ENCODE peak calls at places on chromosomes 13 and 19, in seven cellular contexts. U is progenitor cell of endocrine pancreas; L is retina; A is stimulated activated CD4-positive, alpha-beta T cell treated with anti-CD3 and anti-CD28 coated beads, Interleukin-15, amount 100 ng/mL, for 1 hour; O is uterus; K is cardiac muscle cell; V is iPS-NIHi11. Z is an unnamed sample.

GRCh38 chr13:33070713-33071112 is 54.5 kb downstream of the KL start:
- DNase-seq in K (no peak), O (no peak), U (no peak), L (no peak), A (no peak), V (no peak), Z (no peak)

GRCh38 chr13:23321534-23322241 is 111.8 kb downstream of the SACS start:
- DNase-seq in L (no peak), V (no peak), A (no peak), K (no peak), O (peak), U (no peak), Z (peak)

GRCh38 chr19:10222201-10222890 is 8.8 kb downstream of the S1PR2 start:
- DNase-seq in K (no peak), L (no peak), O (no peak), U (no peak), V (no peak), A (no peak), Z (no peak)

GRCh38 chr13:98577823-98578285 is 947 bp upstream of the STK24 start:
- DNase-seq in O (no peak), V (no peak), L (no peak), A (no peak), K (no peak), U (no peak), Z (no peak)

GRCh38 chr13:113962975-113963374 is 10.9 kb downstream of the C13orf46 start:
- DNase-seq in U (no peak), K (no peak), V (no peak), O (no peak), A (no peak), L (no peak), Z (peak)

GRCh38 chr19:31438401-31439269 is 89.4 kb upstream of the TSHZ3 start:
- DNase-seq in L (no peak), O (no peak), V (no peak), A (no peak), K (no peak), U (no peak), Z (no peak)

GRCh38 chr13:80873589-80873988 is 532.7 kb upstream of the SPRY2 start:
- DNase-seq in V (no peak), U (no peak), O (no peak), L (no peak), A (no peak), K (no peak), Z (no peak)

GRCh38 chr19:535017-535835 is 3.7 kb downstream of the CDC34 start:
- DNase-seq in L (no peak), U (no peak), V (no peak), O (no peak), K (no peak), A (no peak), Z (no peak)

GRCh38 chr19:17946965-17947784 is 14.4 kb downstream of the CCDC124 start:
- DNase-seq in O (no peak), V (peak), A (no peak), K (no peak), L (no peak), U (no peak), Z (no peak)

GRCh38 chr19:45400192-45400591 is 4.7 kb downstream of the PPP1R13L start:
- DNase-seq in U (no peak), K (no peak), A (no peak), O (no peak), V (no peak), L (no peak), Z (no peak)

GRCh38 chr19:41927810-41928192 is 448 bp downstream of the ERFL start:
- DNase-seq in U (no peak), K (no peak), A (no peak), L (no peak), O (no peak), V (peak), Z (no peak)

GRCh38 chr13:111893071-111893606 is 173.8 kb upstream of the SOX1 start:
- DNase-seq in A (no peak), V (peak), L (peak), K (peak), U (peak), O (no peak), Z (no peak)

GRCh38 chr19:53659292-53659691 is 27.5 kb downstream of the DPRX start:
- DNase-seq in K (peak), O (no peak), L (no peak), V (peak), A (no peak), U (peak), Z (no peak)

GRCh38 chr19:18699403-18700054 is 16.0 kb downstream of the CRTC1 start:
- DNase-seq in K (no peak), A (no peak), U (no peak), L (peak), O (no peak), V (peak), Z (no peak)

GRCh38 chr13:24638096-24638495 is 42.1 kb upstream of the ATP12A start:
- DNase-seq in U (no peak), V (no peak), O (no peak), A (no peak), L (peak), K (no peak), Z (no peak)

GRCh38 chr19:18772620-18773587 is 18.2 kb downstream of the COMP start:
- DNase-seq in L (no peak), U (no peak), O (no peak), K (no peak), V (no peak), A (no peak), Z (peak)

GRCh38 chr19:38371081-38371480 is 3.3 kb upstream of the PSMD8 start:
- DNase-seq in L (no peak), K (no peak), O (no peak), V (no peak), A (no peak), U (no peak), Z (no peak)

GRCh38 chr13:36057041-36057440 is 74.1 kb downstream of the DCLK1 start:
- DNase-seq in O (no peak), A (no peak), K (peak), U (no peak), L (no peak), V (peak), Z (no peak)

GRCh38 chr13:80850771-80851170 is 509.8 kb upstream of the SPRY2 start:
- DNase-seq in A (no peak), O (no peak), K (no peak), L (no peak), U (no peak), V (no peak), Z (no peak)

GRCh38 chr19:18386543-18387251 is 739 bp downstream of the GDF15 start:
- DNase-seq in L (no peak), A (no peak), V (no peak), U (no peak), K (no peak), O (no peak), Z (no peak)

GRCh38 chr13:109416001-109416400 is 370.4 kb downstream of the IRS2 start:
- DNase-seq in O (no peak), K (no peak), L (no peak), A (no peak), U (no peak), V (no peak), Z (no peak)